ENCODE peak calls at places on chromosomes 2 and 18, in eight cellular contexts. U, T, I, K, D, M, N and R are unnamed samples.

GRCh38 chr2:12284487-12284886 is 432.2 kb upstream of the TRIB2 start:
- DNase-seq in U (no peak), T (no peak), I (no peak), K (peak; percentile 49), D (no peak), M (no peak), N (peak; percentile 82), R (no peak)

GRCh38 chr18:39842042-39842791 is 2112.8 kb upstream of the PIK3C3 start:
- DNase-seq in U (no peak), T (no peak), I (no peak), K (peak; percentile 71), D (no peak), M (no peak), N (no peak), R (no peak)

GRCh38 chr18:54181856-54182612 is 42.4 kb downstream of the MBD2 start:
- DNase-seq in U (no peak), T (no peak), I (no peak), K (peak; percentile 32), D (no peak), M (no peak), N (peak; percentile 26), R (no peak)

GRCh38 chr2:233593201-233593600 is 24.2 kb upstream of the UGT1A8 start:
- DNase-seq in U (no peak), T (no peak), I (no peak), K (no peak), D (no peak), M (no peak), N (no peak), R (no peak)

GRCh38 chr18:3824101-3824500 is 374.1 kb downstream of the TGIF1 start:
- DNase-seq in U (no peak), T (no peak), I (no peak), K (no peak), D (no peak), M (no peak), N (no peak), R (no peak)

GRCh38 chr2:27091746-27092695 is 5.4 kb downstream of the KHK start:
- DNase-seq in U (no peak), T (no peak), I (no peak), K (no peak), D (no peak), M (no peak), N (no peak), R (no peak)

GRCh38 chr2:98605076-98605475 is 3.2 kb downstream of the COA5 start:
- DNase-seq in U (no peak), T (no peak), I (no peak), K (no peak), D (no peak), M (no peak), N (no peak), R (no peak)

GRCh38 chr2:110146183-110146944 is 30.7 kb upstream of the MALL start:
- DNase-seq in U (no peak), T (no peak), I (no peak), K (no peak), D (no peak), M (no peak), N (no peak), R (no peak)

DNA sequence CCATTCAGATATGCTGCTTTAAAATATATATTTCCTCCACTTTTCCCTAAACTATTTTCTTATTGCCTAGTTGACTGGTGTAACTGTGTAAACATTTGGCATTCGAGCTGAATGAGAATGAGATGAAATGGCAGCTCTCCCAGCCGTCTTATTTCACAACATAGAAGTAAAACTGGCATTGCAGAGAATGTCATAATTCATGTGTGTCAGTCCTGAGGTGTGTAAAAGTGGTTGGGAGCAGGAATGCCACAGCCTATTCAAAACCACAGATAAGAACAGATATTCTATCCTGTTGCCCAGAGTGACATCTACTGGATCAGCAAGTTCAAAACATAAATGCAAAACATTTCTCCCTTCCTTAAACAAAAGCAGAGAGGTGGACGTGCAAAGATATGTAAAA is 565.5 kb upstream of the CHAC2 start:
- DNase-seq in U (no peak), T (no peak), I (no peak), K (peak; percentile 15), D (no peak), M (no peak), N (peak; percentile 80), R (no peak)
- TF ChIP-seq CTCF in U (no peak), T (no peak), I (no peak), K (peak; percentile 20), D (no peak), M (no peak), N (peak; percentile 46), R (no peak)

GRCh38 chr2:62806231-62806630 is 100.7 kb downstream of the EHBP1 start:
- DNase-seq in U (no peak), T (no peak), I (no peak), K (no peak), D (no peak), M (no peak), N (no peak), R (no peak)

GRCh38 chr2:62801110-62801509 is 95.6 kb downstream of the EHBP1 start:
- DNase-seq in U (no peak), T (no peak), I (no peak), K (no peak), D (no peak), M (no peak), N (no peak), R (no peak)

GRCh38 chr2:62800618-62801017 is 95.1 kb downstream of the EHBP1 start:
- DNase-seq in U (no peak), T (no peak), I (no peak), K (no peak), D (no peak), M (no peak), N (no peak), R (no peak)

GRCh38 chr2:62803961-62804360 is 98.4 kb downstream of the EHBP1 start:
- DNase-seq in U (no peak), T (no peak), I (no peak), K (no peak), D (no peak), M (no peak), N (no peak), R (no peak)

DNA sequence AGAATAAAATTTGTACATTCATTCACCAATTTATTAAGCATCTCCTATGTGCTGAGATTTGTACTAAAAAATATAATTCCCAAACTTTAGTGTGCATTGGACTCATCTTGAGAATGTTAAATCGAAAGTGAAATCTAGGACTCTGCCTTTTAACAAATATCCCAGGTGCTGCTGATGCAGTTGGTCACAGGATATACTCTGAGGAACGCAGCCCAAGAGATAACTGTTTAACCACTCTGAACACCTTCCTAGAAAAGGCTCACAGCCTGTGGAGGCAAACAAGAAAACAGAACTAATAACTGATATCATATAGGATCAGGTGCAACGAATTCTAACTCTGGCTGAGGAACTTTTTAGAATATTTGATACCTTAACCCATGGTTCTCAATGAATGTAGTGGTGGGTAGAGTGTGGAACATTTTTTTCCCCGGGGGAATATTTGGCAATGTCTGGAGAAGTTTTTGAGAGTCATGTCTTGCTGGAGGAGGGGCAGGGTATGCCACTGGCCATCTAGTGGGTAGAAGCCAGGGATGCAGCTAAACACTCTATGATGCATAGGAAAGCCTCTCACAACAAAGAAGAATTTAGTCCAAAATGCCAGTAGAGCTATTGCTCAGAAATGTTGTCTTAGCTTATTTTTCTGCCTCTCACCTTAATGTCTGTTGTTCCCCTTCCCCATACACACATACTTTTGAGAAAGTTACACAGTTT is 96.5 kb downstream of the EHBP1 start:
- DNase-seq in U (no peak), T (peak; percentile 3), I (no peak), K (peak; percentile 12), D (no peak), M (no peak), N (no peak), R (no peak)
- TF ChIP-seq CTCF in U (no peak), T (peak; percentile 33), I (no peak), K (no peak), D (no peak), M (no peak), N (peak; percentile 20), R (no peak)

GRCh38 chr2:20172273-20173052 is 52.5 kb downstream of the SDC1 start:
- DNase-seq in U (no peak), T (no peak), I (no peak), K (no peak), D (no peak), M (no peak), N (no peak), R (no peak)
- TF ChIP-seq CTCF in U (no peak), T (no peak), I (no peak), K (no peak), D (no peak), M (no peak), N (no peak), R (no peak)

GRCh38 chr2:192604295-192604694 is 409.6 kb upstream of the TMEFF2 start:
- DNase-seq in U (no peak), T (no peak), I (no peak), K (no peak), D (no peak), M (no peak), N (no peak), R (no peak)
- TF ChIP-seq CTCF in U (no peak), T (no peak), I (no peak), K (peak; percentile 12), D (no peak), M (no peak), N (no peak), R (no peak)

GRCh38 chr18:28193177-28193778 is 16.3 kb upstream of the CDH2 start:
- DNase-seq in U (no peak), T (no peak), I (no peak), K (no peak), D (no peak), M (no peak), N (no peak), R (no peak)
- TF ChIP-seq CTCF in U (no peak), T (no peak), I (no peak), K (no peak), D (no peak), M (no peak), N (no peak), R (no peak)

GRCh38 chr2:101698419-101699190 is 1.1 kb downstream of the MAP4K4 start:
- DNase-seq in U (peak; percentile 20), T (peak; percentile 50), I (no peak), K (peak; percentile 52), D (no peak), M (no peak), N (no peak), R (no peak)

GRCh38 chr2:101696272-101697123 is 1.0 kb upstream of the MAP4K4 start:
- DNase-seq in U (peak; percentile 36), T (no peak), I (no peak), K (no peak), D (no peak), M (no peak), N (peak; percentile 41), R (no peak)

GRCh38 chr2:101697794-101698418 is 399 bp downstream of the MAP4K4 start:
- DNase-seq in U (no peak), T (peak; percentile 45), I (no peak), K (no peak), D (no peak), M (peak; percentile 37), N (no peak), R (no peak)

GRCh38 chr2:101699191-101699938 is 1.9 kb downstream of the MAP4K4 start:
- DNase-seq in U (no peak), T (peak; percentile 51), I (no peak), K (no peak), D (no peak), M (no peak), N (peak; percentile 44), R (no peak)

GRCh38 chr2:101697124-101697793 is at the start of gene MAP4K4:
- DNase-seq in U (peak; percentile 91), T (peak; percentile 87), I (peak; percentile 67), K (peak; percentile 93), D (peak; percentile 53), M (peak; percentile 75), N (peak; percentile 87), R (peak; percentile 71)
- TF ChIP-seq CTCF in U (peak; percentile 51), T (peak; percentile 31), I (no peak), K (peak; percentile 42), D (no peak), M (no peak), N (peak; percentile 37), R (no peak)